ENCODE peak calls at places on chromosomes 7 and 10, in ten cellular contexts. One of them, this sample, is unnamed. For H3K4me1, the result is how much of the 10 kb centered on the place peaks cover.

GRCh38 chr10:84204122-84204521 is 9.8 kb downstream of the CDHR1 start:
- DNase-seq in adrenal gland: no peak
- DNase-seq in body of pancreas: no peak
- DNase-seq in colonic mucosa: no peak
- DNase-seq in HCT116: peak
- DNase-seq in tibial artery: peak
- DNase-seq in neuronal stem cell: no peak
- DNase-seq in IMR-90: no peak
- DNase-seq in A549: no peak
- DNase-seq in cardiac muscle cell: no peak
- DNase-seq in this sample: no peak

GRCh38 chr7:116334555-116334954 is 124.2 kb downstream of the TES start:
- DNase-seq in cardiac muscle cell: no peak
- DNase-seq in A549: no peak
- DNase-seq in body of pancreas: no peak
- DNase-seq in neuronal stem cell: no peak
- DNase-seq in tibial artery: no peak
- DNase-seq in HCT116: no peak
- DNase-seq in IMR-90: peak
- DNase-seq in colonic mucosa: no peak
- DNase-seq in adrenal gland: no peak
- DNase-seq in this sample: no peak

GRCh38 chr7:130371059-130371458 is 9.2 kb upstream of the CPA1 start:
- DNase-seq in tibial artery: peak
- DNase-seq in colonic mucosa: no peak
- DNase-seq in A549: no peak
- DNase-seq in cardiac muscle cell: peak
- DNase-seq in body of pancreas: peak
- DNase-seq in adrenal gland: peak
- DNase-seq in neuronal stem cell: no peak
- DNase-seq in IMR-90: peak
- DNase-seq in HCT116: no peak
- DNase-seq in this sample: peak

GRCh38 chr7:12485845-12486244 is 82.2 kb upstream of the VWDE start:
- DNase-seq in adrenal gland: no peak
- DNase-seq in HCT116: no peak
- DNase-seq in cardiac muscle cell: no peak
- DNase-seq in A549: no peak
- DNase-seq in body of pancreas: no peak
- DNase-seq in colonic mucosa: no peak
- DNase-seq in tibial artery: no peak
- DNase-seq in neuronal stem cell: no peak
- DNase-seq in IMR-90: no peak
- DNase-seq in this sample: no peak

GRCh38 chr7:158829021-158829341 is 328 bp downstream of the ESYT2 start:
- DNase-seq in neuronal stem cell: peak
- DNase-seq in HCT116: no peak
- DNase-seq in A549: peak
- DNase-seq in body of pancreas: peak
- DNase-seq in IMR-90: peak
- DNase-seq in adrenal gland: peak
- DNase-seq in tibial artery: no peak
- DNase-seq in cardiac muscle cell: peak
- DNase-seq in colonic mucosa: peak
- DNase-seq in this sample: peak

GRCh38 chr7:100801833-100802568 is 25.3 kb downstream of the EPHB4 start:
- DNase-seq in cardiac muscle cell: peak
- DNase-seq in colonic mucosa: peak
- DNase-seq in neuronal stem cell: no peak
- DNase-seq in A549: peak
- DNase-seq in HCT116: no peak
- DNase-seq in IMR-90: peak
- DNase-seq in tibial artery: no peak
- DNase-seq in body of pancreas: peak
- DNase-seq in adrenal gland: peak
- DNase-seq in this sample: peak

GRCh38 chr10:1208376-1209311 is 152.5 kb downstream of the WDR37 start:
- DNase-seq in cardiac muscle cell: no peak
- DNase-seq in colonic mucosa: no peak
- DNase-seq in neuronal stem cell: no peak
- DNase-seq in adrenal gland: no peak
- DNase-seq in tibial artery: no peak
- DNase-seq in A549: no peak
- DNase-seq in IMR-90: no peak
- DNase-seq in body of pancreas: no peak
- DNase-seq in HCT116: no peak
- DNase-seq in this sample: no peak

GRCh38 chr10:5616871-5617270 is 49.5 kb downstream of the ASB13 start:
- DNase-seq in adrenal gland: no peak
- DNase-seq in A549: no peak
- DNase-seq in body of pancreas: no peak
- DNase-seq in colonic mucosa: no peak
- DNase-seq in HCT116: no peak
- DNase-seq in neuronal stem cell: no peak
- DNase-seq in cardiac muscle cell: no peak
- DNase-seq in IMR-90: no peak
- DNase-seq in tibial artery: no peak
- DNase-seq in this sample: no peak

GRCh38 chr10:95408148-95408930 is 117.5 kb upstream of the PDLIM1 start:
- DNase-seq in cardiac muscle cell: no peak
- DNase-seq in tibial artery: no peak
- DNase-seq in body of pancreas: no peak
- DNase-seq in HCT116: no peak
- DNase-seq in adrenal gland: no peak
- DNase-seq in colonic mucosa: no peak
- DNase-seq in IMR-90: no peak
- DNase-seq in neuronal stem cell: no peak
- DNase-seq in A549: no peak
- DNase-seq in this sample: no peak

GRCh38 chr10:102554531-102554930 is 50.8 kb downstream of the SUFU start:
- DNase-seq in HCT116: no peak
- DNase-seq in adrenal gland: no peak
- DNase-seq in body of pancreas: no peak
- DNase-seq in cardiac muscle cell: no peak
- DNase-seq in colonic mucosa: no peak
- DNase-seq in IMR-90: no peak
- DNase-seq in neuronal stem cell: no peak
- DNase-seq in A549: no peak
- DNase-seq in tibial artery: no peak
- DNase-seq in this sample: no peak

GRCh38 chr10:25363638-25364037 is 188.8 kb downstream of the GPR158 start:
- DNase-seq in A549: no peak
- DNase-seq in adrenal gland: no peak
- DNase-seq in HCT116: no peak
- DNase-seq in neuronal stem cell: no peak
- DNase-seq in cardiac muscle cell: no peak
- DNase-seq in IMR-90: no peak
- DNase-seq in colonic mucosa: no peak
- DNase-seq in body of pancreas: no peak
- DNase-seq in tibial artery: no peak
- DNase-seq in this sample: no peak

GRCh38 chr7:150856303-150857275 is 4.3 kb downstream of the AOC1 start:
- DNase-seq in colonic mucosa: peak
- DNase-seq in neuronal stem cell: no peak
- DNase-seq in A549: no peak
- DNase-seq in cardiac muscle cell: no peak
- DNase-seq in adrenal gland: no peak
- DNase-seq in tibial artery: no peak
- DNase-seq in HCT116: no peak
- DNase-seq in body of pancreas: no peak
- DNase-seq in IMR-90: no peak
- DNase-seq in this sample: no peak

GRCh38 chr7:151018421-151019129 is 5.7 kb downstream of the ATG9B start:
- DNase-seq in body of pancreas: no peak
- DNase-seq in HCT116: no peak
- DNase-seq in neuronal stem cell: no peak
- DNase-seq in colonic mucosa: no peak
- DNase-seq in cardiac muscle cell: peak
- DNase-seq in IMR-90: no peak
- DNase-seq in tibial artery: no peak
- DNase-seq in A549: no peak
- DNase-seq in adrenal gland: no peak
- DNase-seq in this sample: no peak

DNA sequence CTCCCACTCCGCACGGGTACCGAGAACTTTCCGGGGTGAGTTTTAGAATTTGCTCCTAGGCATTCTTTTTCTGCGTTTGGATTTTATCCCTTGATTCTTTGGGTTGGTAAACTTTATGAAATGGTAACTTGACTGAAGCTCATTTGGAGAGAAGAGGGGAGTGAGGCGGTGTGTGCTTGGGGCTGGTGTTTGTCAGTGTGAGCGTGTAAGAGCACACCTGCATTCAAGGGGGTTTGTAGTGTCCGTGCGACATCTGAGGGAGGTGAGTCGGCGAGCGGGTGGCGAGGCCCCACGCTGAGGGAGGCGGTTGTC is 2.4 kb upstream of the ZNF503 start:
- DNase-seq in tibial artery: no peak
- DNase-seq in colonic mucosa: no peak
- DNase-seq in neuronal stem cell: peak
- DNase-seq in adrenal gland: no peak
- DNase-seq in cardiac muscle cell: no peak
- DNase-seq in body of pancreas: no peak
- DNase-seq in HCT116: no peak
- DNase-seq in IMR-90: no peak
- DNase-seq in A549: no peak
- DNase-seq in this sample: no peak
- H3K4me1 ChIP-seq in tibial artery: under half
- H3K4me1 ChIP-seq in colonic mucosa: under half
- H3K4me1 ChIP-seq in neuronal stem cell: under half
- H3K4me1 ChIP-seq in adrenal gland: under half
- H3K4me1 ChIP-seq in cardiac muscle cell: under half
- H3K4me1 ChIP-seq in body of pancreas: under half
- H3K4me1 ChIP-seq in HCT116: under half
- H3K4me1 ChIP-seq in IMR-90: under half
- H3K4me1 ChIP-seq in A549: under half
- H3K4me1 ChIP-seq in this sample: under half

DNA sequence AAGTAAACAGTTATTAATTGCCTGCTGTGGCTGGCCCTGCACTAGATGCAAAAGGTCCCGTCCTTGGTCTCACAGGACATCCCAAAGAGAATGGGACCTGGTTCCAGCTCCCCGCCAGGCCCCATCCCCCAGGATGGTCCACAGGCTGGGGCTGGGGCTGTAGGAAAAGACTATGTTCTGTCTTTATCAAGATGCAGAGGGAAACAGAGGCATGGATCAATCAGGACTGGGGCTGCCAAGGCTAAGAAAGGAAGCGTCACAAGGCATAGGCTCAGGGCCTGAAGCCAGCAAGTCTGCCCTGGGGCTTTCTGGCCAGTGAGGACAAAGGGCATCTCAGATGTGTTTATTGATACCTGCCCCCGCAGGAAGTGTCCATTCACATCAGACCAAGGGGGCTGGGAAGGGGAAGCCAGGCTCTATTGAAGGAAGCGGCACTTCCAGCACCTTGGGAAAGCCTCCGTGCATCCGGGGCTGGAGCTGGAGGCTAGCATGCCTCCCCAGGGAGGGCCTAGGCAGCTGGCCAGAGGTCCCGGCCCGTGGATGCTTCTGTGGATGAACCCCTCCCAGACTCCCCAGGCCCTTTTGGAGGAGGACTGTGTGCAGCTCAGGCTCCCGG is 5.8 kb downstream of the VSIR start:
- DNase-seq in HCT116: no peak
- DNase-seq in A549: peak
- DNase-seq in adrenal gland: peak
- DNase-seq in cardiac muscle cell: peak
- DNase-seq in tibial artery: no peak
- DNase-seq in neuronal stem cell: no peak
- DNase-seq in IMR-90: no peak
- DNase-seq in body of pancreas: no peak
- DNase-seq in colonic mucosa: peak
- DNase-seq in this sample: peak
- H3K27ac ChIP-seq in HCT116: peak
- H3K27ac ChIP-seq in A549: peak
- H3K27ac ChIP-seq in adrenal gland: no peak
- H3K27ac ChIP-seq in cardiac muscle cell: no peak
- H3K27ac ChIP-seq in tibial artery: peak
- H3K27ac ChIP-seq in neuronal stem cell: no peak
- H3K27ac ChIP-seq in IMR-90: peak
- H3K27ac ChIP-seq in body of pancreas: no peak
- H3K27ac ChIP-seq in colonic mucosa: peak
- H3K27ac ChIP-seq in this sample: peak

GRCh38 chr10:124064676-124065075 is 28.7 kb downstream of the CHST15 start:
- DNase-seq in adrenal gland: no peak
- DNase-seq in body of pancreas: no peak
- DNase-seq in cardiac muscle cell: peak
- DNase-seq in neuronal stem cell: no peak
- DNase-seq in HCT116: no peak
- DNase-seq in colonic mucosa: no peak
- DNase-seq in A549: no peak
- DNase-seq in IMR-90: no peak
- DNase-seq in tibial artery: no peak
- DNase-seq in this sample: no peak

GRCh38 chr10:124062390-124062789 is 31.0 kb downstream of the CHST15 start:
- DNase-seq in tibial artery: no peak
- DNase-seq in cardiac muscle cell: no peak
- DNase-seq in colonic mucosa: no peak
- DNase-seq in IMR-90: no peak
- DNase-seq in body of pancreas: no peak
- DNase-seq in neuronal stem cell: no peak
- DNase-seq in adrenal gland: no peak
- DNase-seq in HCT116: no peak
- DNase-seq in A549: no peak
- DNase-seq in this sample: no peak

GRCh38 chr10:124063736-124064135 is 29.7 kb downstream of the CHST15 start:
- DNase-seq in cardiac muscle cell: peak
- DNase-seq in IMR-90: peak
- DNase-seq in A549: peak
- DNase-seq in colonic mucosa: no peak
- DNase-seq in HCT116: no peak
- DNase-seq in tibial artery: no peak
- DNase-seq in adrenal gland: peak
- DNase-seq in neuronal stem cell: no peak
- DNase-seq in body of pancreas: no peak
- DNase-seq in this sample: no peak

GRCh38 chr10:124065382-124066155 is 27.8 kb downstream of the CHST15 start:
- DNase-seq in neuronal stem cell: no peak
- DNase-seq in body of pancreas: no peak
- DNase-seq in IMR-90: no peak
- DNase-seq in tibial artery: no peak
- DNase-seq in adrenal gland: no peak
- DNase-seq in colonic mucosa: no peak
- DNase-seq in cardiac muscle cell: peak
- DNase-seq in A549: no peak
- DNase-seq in HCT116: no peak
- DNase-seq in this sample: no peak

GRCh38 chr10:124064158-124064603 is 29.2 kb downstream of the CHST15 start:
- DNase-seq in HCT116: no peak
- DNase-seq in cardiac muscle cell: no peak
- DNase-seq in IMR-90: no peak
- DNase-seq in A549: peak
- DNase-seq in colonic mucosa: no peak
- DNase-seq in tibial artery: no peak
- DNase-seq in neuronal stem cell: no peak
- DNase-seq in body of pancreas: no peak
- DNase-seq in adrenal gland: no peak
- DNase-seq in this sample: no peak
- H3K4me1 ChIP-seq in HCT116: under half
- H3K4me1 ChIP-seq in cardiac muscle cell: under half
- H3K4me1 ChIP-seq in IMR-90: under half
- H3K4me1 ChIP-seq in A549: under half
- H3K4me1 ChIP-seq in colonic mucosa: under half
- H3K4me1 ChIP-seq in tibial artery: under half
- H3K4me1 ChIP-seq in neuronal stem cell: under half
- H3K4me1 ChIP-seq in body of pancreas: under half
- H3K4me1 ChIP-seq in adrenal gland: under half
- H3K4me1 ChIP-seq in this sample: under half

GRCh38 chr10:114772496-114773196 is 48.9 kb upstream of the FHIP2A start:
- DNase-seq in adrenal gland: no peak
- DNase-seq in neuronal stem cell: no peak
- DNase-seq in tibial artery: no peak
- DNase-seq in A549: no peak
- DNase-seq in HCT116: no peak
- DNase-seq in IMR-90: no peak
- DNase-seq in body of pancreas: no peak
- DNase-seq in colonic mucosa: no peak
- DNase-seq in cardiac muscle cell: no peak
- DNase-seq in this sample: no peak
- H3K27ac ChIP-seq in adrenal gland: no peak
- H3K27ac ChIP-seq in neuronal stem cell: no peak
- H3K27ac ChIP-seq in tibial artery: no peak
- H3K27ac ChIP-seq in A549: no peak
- H3K27ac ChIP-seq in HCT116: no peak
- H3K27ac ChIP-seq in IMR-90: no peak
- H3K27ac ChIP-seq in body of pancreas: no peak
- H3K27ac ChIP-seq in colonic mucosa: no peak
- H3K27ac ChIP-seq in cardiac muscle cell: no peak
- H3K27ac ChIP-seq in this sample: no peak